ENCODE peak calls at places on chromosomes 2 and 18, in seven cellular contexts. One of them, this sample, is unnamed.

GRCh38 chr2:71156531-71156930 is 26.1 kb downstream of the MPHOSPH10 start:
- DNase-seq in sigmoid colon: peak
- DNase-seq in Right ventricle myocardium superior: no peak
- DNase-seq in endothelial cell: no peak
- DNase-seq in T-helper 9 cell: no peak
- DNase-seq in GM13976: no peak
- DNase-seq in B cell: no peak
- DNase-seq in this sample: no peak

GRCh38 chr18:65751145-65752085 is 603 bp downstream of the CDH7 start:
- DNase-seq in sigmoid colon: no peak
- DNase-seq in Right ventricle myocardium superior: no peak
- DNase-seq in endothelial cell: peak
- DNase-seq in T-helper 9 cell: no peak
- DNase-seq in GM13976: peak
- DNase-seq in B cell: no peak
- DNase-seq in this sample: peak

GRCh38 chr2:119264781-119265692 is 41.4 kb downstream of the STEAP3 start:
- DNase-seq in sigmoid colon: no peak
- DNase-seq in Right ventricle myocardium superior: no peak
- DNase-seq in endothelial cell: peak
- DNase-seq in T-helper 9 cell: no peak
- DNase-seq in GM13976: peak
- DNase-seq in B cell: peak
- DNase-seq in this sample: no peak

GRCh38 chr18:79587298-79588125 is 92.1 kb upstream of the CTDP1 start:
- DNase-seq in sigmoid colon: peak
- DNase-seq in Right ventricle myocardium superior: peak
- DNase-seq in endothelial cell: no peak
- DNase-seq in T-helper 9 cell: no peak
- DNase-seq in GM13976: no peak
- DNase-seq in B cell: no peak
- DNase-seq in this sample: no peak

GRCh38 chr18:79962835-79963657 is 1.4 kb upstream of the HSBP1L1 start:
- DNase-seq in sigmoid colon: peak
- DNase-seq in Right ventricle myocardium superior: peak
- DNase-seq in endothelial cell: no peak
- DNase-seq in T-helper 9 cell: peak
- DNase-seq in GM13976: peak
- DNase-seq in B cell: peak
- DNase-seq in this sample: no peak

GRCh38 chr2:121297217-121297830 is 12.3 kb upstream of the TFCP2L1 start:
- DNase-seq in sigmoid colon: no peak
- DNase-seq in Right ventricle myocardium superior: no peak
- DNase-seq in endothelial cell: peak
- DNase-seq in T-helper 9 cell: no peak
- DNase-seq in GM13976: no peak
- DNase-seq in B cell: no peak
- DNase-seq in this sample: no peak

GRCh38 chr2:20381457-20381856 is 30.8 kb upstream of the PUM2 start:
- DNase-seq in sigmoid colon: peak
- DNase-seq in Right ventricle myocardium superior: no peak
- DNase-seq in endothelial cell: no peak
- DNase-seq in T-helper 9 cell: no peak
- DNase-seq in GM13976: no peak
- DNase-seq in B cell: no peak
- DNase-seq in this sample: no peak

GRCh38 chr2:10924441-10924840 is 12.7 kb downstream of the KCNF1 start:
- DNase-seq in sigmoid colon: peak
- DNase-seq in Right ventricle myocardium superior: no peak
- DNase-seq in endothelial cell: no peak
- DNase-seq in T-helper 9 cell: no peak
- DNase-seq in GM13976: no peak
- DNase-seq in B cell: no peak
- DNase-seq in this sample: no peak

GRCh38 chr18:9736942-9737813 is 29.1 kb downstream of the RAB31 start:
- DNase-seq in sigmoid colon: no peak
- DNase-seq in Right ventricle myocardium superior: no peak
- DNase-seq in endothelial cell: no peak
- DNase-seq in T-helper 9 cell: no peak
- DNase-seq in GM13976: no peak
- DNase-seq in B cell: no peak
- DNase-seq in this sample: no peak

GRCh38 chr18:22499421-22499820 is 81.7 kb upstream of the CTAGE1 start:
- DNase-seq in sigmoid colon: no peak
- DNase-seq in Right ventricle myocardium superior: no peak
- DNase-seq in endothelial cell: no peak
- DNase-seq in T-helper 9 cell: no peak
- DNase-seq in GM13976: no peak
- DNase-seq in B cell: no peak
- DNase-seq in this sample: no peak

GRCh38 chr2:7601990-7602389 is 684.8 kb downstream of the RNF144A start:
- DNase-seq in sigmoid colon: no peak
- DNase-seq in Right ventricle myocardium superior: no peak
- DNase-seq in endothelial cell: no peak
- DNase-seq in T-helper 9 cell: no peak
- DNase-seq in GM13976: no peak
- DNase-seq in B cell: no peak
- DNase-seq in this sample: no peak

GRCh38 chr2:17148298-17149228 is 369.7 kb downstream of the RAD51AP2 start:
- DNase-seq in sigmoid colon: no peak
- DNase-seq in Right ventricle myocardium superior: peak
- DNase-seq in endothelial cell: peak
- DNase-seq in T-helper 9 cell: no peak
- DNase-seq in GM13976: no peak
- DNase-seq in B cell: no peak
- DNase-seq in this sample: peak

GRCh38 chr2:149080964-149081363 is 42.5 kb downstream of the LYPD6B start:
- DNase-seq in sigmoid colon: no peak
- DNase-seq in Right ventricle myocardium superior: no peak
- DNase-seq in endothelial cell: no peak
- DNase-seq in T-helper 9 cell: no peak
- DNase-seq in GM13976: no peak
- DNase-seq in B cell: no peak
- DNase-seq in this sample: no peak

GRCh38 chr2:109736177-109736827 is 57.8 kb upstream of the RGPD5 start:
- DNase-seq in sigmoid colon: peak
- DNase-seq in Right ventricle myocardium superior: no peak
- DNase-seq in endothelial cell: peak
- DNase-seq in T-helper 9 cell: no peak
- DNase-seq in GM13976: peak
- DNase-seq in B cell: no peak
- DNase-seq in this sample: peak

GRCh38 chr2:240341064-240341463 is 94.4 kb upstream of the GPC1 start:
- DNase-seq in sigmoid colon: no peak
- DNase-seq in Right ventricle myocardium superior: no peak
- DNase-seq in endothelial cell: no peak
- DNase-seq in T-helper 9 cell: no peak
- DNase-seq in GM13976: no peak
- DNase-seq in B cell: no peak
- DNase-seq in this sample: no peak

GRCh38 chr2:43519711-43520221 is 76.1 kb downstream of the THADA start:
- DNase-seq in sigmoid colon: no peak
- DNase-seq in Right ventricle myocardium superior: no peak
- DNase-seq in endothelial cell: no peak
- DNase-seq in T-helper 9 cell: no peak
- DNase-seq in GM13976: no peak
- DNase-seq in B cell: no peak
- DNase-seq in this sample: no peak

GRCh38 chr18:8750954-8751415 is 45.6 kb downstream of the MTCL1 start:
- DNase-seq in sigmoid colon: peak
- DNase-seq in Right ventricle myocardium superior: no peak
- DNase-seq in endothelial cell: no peak
- DNase-seq in T-helper 9 cell: no peak
- DNase-seq in GM13976: no peak
- DNase-seq in B cell: no peak
- DNase-seq in this sample: no peak

GRCh38 chr2:200735061-200735460 is 76.6 kb upstream of the BZW1 start:
- DNase-seq in sigmoid colon: no peak
- DNase-seq in Right ventricle myocardium superior: no peak
- DNase-seq in endothelial cell: no peak
- DNase-seq in T-helper 9 cell: no peak
- DNase-seq in GM13976: no peak
- DNase-seq in B cell: no peak
- DNase-seq in this sample: no peak

GRCh38 chr2:124317628-124318027 is 292.5 kb downstream of the CNTNAP5 start:
- DNase-seq in sigmoid colon: no peak
- DNase-seq in Right ventricle myocardium superior: no peak
- DNase-seq in endothelial cell: no peak
- DNase-seq in T-helper 9 cell: no peak
- DNase-seq in GM13976: no peak
- DNase-seq in B cell: no peak
- DNase-seq in this sample: no peak

GRCh38 chr18:49613741-49614151 is 51.9 kb downstream of the LIPG start:
- DNase-seq in sigmoid colon: no peak
- DNase-seq in Right ventricle myocardium superior: no peak
- DNase-seq in endothelial cell: no peak
- DNase-seq in T-helper 9 cell: no peak
- DNase-seq in GM13976: no peak
- DNase-seq in B cell: no peak
- DNase-seq in this sample: no peak

GRCh38 chr2:201175971-201176570 is 6.9 kb upstream of the CASP10 start:
- DNase-seq in sigmoid colon: no peak
- DNase-seq in Right ventricle myocardium superior: no peak
- DNase-seq in endothelial cell: no peak
- DNase-seq in T-helper 9 cell: no peak
- DNase-seq in GM13976: no peak
- DNase-seq in B cell: no peak
- DNase-seq in this sample: no peak

GRCh38 chr2:3774336-3774735 is 71.0 kb downstream of the DCDC2C start:
- DNase-seq in sigmoid colon: no peak
- DNase-seq in Right ventricle myocardium superior: no peak
- DNase-seq in endothelial cell: no peak
- DNase-seq in T-helper 9 cell: no peak
- DNase-seq in GM13976: no peak
- DNase-seq in B cell: no peak
- DNase-seq in this sample: no peak

GRCh38 chr2:28751956-28752607 is 452 bp downstream of the PPP1CB start:
- DNase-seq in sigmoid colon: peak
- DNase-seq in Right ventricle myocardium superior: no peak
- DNase-seq in endothelial cell: peak
- DNase-seq in T-helper 9 cell: peak
- DNase-seq in GM13976: peak
- DNase-seq in B cell: no peak
- DNase-seq in this sample: no peak

GRCh38 chr2:128354731-128355470 is 36.2 kb upstream of the HS6ST1 start:
- DNase-seq in sigmoid colon: no peak
- DNase-seq in Right ventricle myocardium superior: no peak
- DNase-seq in endothelial cell: no peak
- DNase-seq in T-helper 9 cell: no peak
- DNase-seq in GM13976: no peak
- DNase-seq in B cell: no peak
- DNase-seq in this sample: no peak

GRCh38 chr2:140027320-140027719 is 1247.1 kb upstream of the NXPH2 start:
- DNase-seq in sigmoid colon: no peak
- DNase-seq in Right ventricle myocardium superior: no peak
- DNase-seq in endothelial cell: no peak
- DNase-seq in T-helper 9 cell: no peak
- DNase-seq in GM13976: no peak
- DNase-seq in B cell: no peak
- DNase-seq in this sample: no peak

GRCh38 chr2:181399046-181399445 is 58.1 kb upstream of the ITGA4 start:
- DNase-seq in sigmoid colon: no peak
- DNase-seq in Right ventricle myocardium superior: no peak
- DNase-seq in endothelial cell: no peak
- DNase-seq in T-helper 9 cell: no peak
- DNase-seq in GM13976: no peak
- DNase-seq in B cell: no peak
- DNase-seq in this sample: no peak

GRCh38 chr2:236642125-236642524 is 72.5 kb downstream of the ACKR3 start:
- DNase-seq in sigmoid colon: no peak
- DNase-seq in Right ventricle myocardium superior: no peak
- DNase-seq in endothelial cell: no peak
- DNase-seq in T-helper 9 cell: no peak
- DNase-seq in GM13976: no peak
- DNase-seq in B cell: no peak
- DNase-seq in this sample: no peak

GRCh38 chr2:200600549-200601212 is 14.9 kb downstream of the AOX1 start:
- DNase-seq in sigmoid colon: no peak
- DNase-seq in Right ventricle myocardium superior: no peak
- DNase-seq in endothelial cell: no peak
- DNase-seq in T-helper 9 cell: no peak
- DNase-seq in GM13976: no peak
- DNase-seq in B cell: no peak
- DNase-seq in this sample: no peak

GRCh38 chr2:179701524-179702110 is 159.8 kb downstream of the ZNF385B start:
- DNase-seq in sigmoid colon: no peak
- DNase-seq in Right ventricle myocardium superior: no peak
- DNase-seq in endothelial cell: no peak
- DNase-seq in T-helper 9 cell: no peak
- DNase-seq in GM13976: no peak
- DNase-seq in B cell: no peak
- DNase-seq in this sample: no peak

GRCh38 chr18:48529796-48530195 is 9.0 kb upstream of the CTIF start:
- DNase-seq in sigmoid colon: no peak
- DNase-seq in Right ventricle myocardium superior: no peak
- DNase-seq in endothelial cell: no peak
- DNase-seq in T-helper 9 cell: no peak
- DNase-seq in GM13976: no peak
- DNase-seq in B cell: no peak
- DNase-seq in this sample: no peak

GRCh38 chr2:38315707-38316333 is 61.3 kb downstream of the ATL2 start:
- DNase-seq in sigmoid colon: no peak
- DNase-seq in Right ventricle myocardium superior: no peak
- DNase-seq in endothelial cell: peak
- DNase-seq in T-helper 9 cell: no peak
- DNase-seq in GM13976: peak
- DNase-seq in B cell: no peak
- DNase-seq in this sample: peak

GRCh38 chr2:30225131-30225762 is 6.1 kb upstream of the LBH start:
- DNase-seq in sigmoid colon: peak
- DNase-seq in Right ventricle myocardium superior: peak
- DNase-seq in endothelial cell: peak
- DNase-seq in T-helper 9 cell: peak
- DNase-seq in GM13976: peak
- DNase-seq in B cell: peak
- DNase-seq in this sample: no peak

GRCh38 chr2:28750316-28751101 is 1.1 kb upstream of the PPP1CB start:
- DNase-seq in sigmoid colon: peak
- DNase-seq in Right ventricle myocardium superior: no peak
- DNase-seq in endothelial cell: no peak
- DNase-seq in T-helper 9 cell: no peak
- DNase-seq in GM13976: no peak
- DNase-seq in B cell: no peak
- DNase-seq in this sample: no peak

GRCh38 chr18:75132931-75133525 is 75.9 kb downstream of the PTGR3 start:
- DNase-seq in sigmoid colon: no peak
- DNase-seq in Right ventricle myocardium superior: no peak
- DNase-seq in endothelial cell: no peak
- DNase-seq in T-helper 9 cell: no peak
- DNase-seq in GM13976: no peak
- DNase-seq in B cell: no peak
- DNase-seq in this sample: no peak

GRCh38 chr2:85763132-85763531 is 9.3 kb downstream of the ATOH8 start:
- DNase-seq in sigmoid colon: no peak
- DNase-seq in Right ventricle myocardium superior: no peak
- DNase-seq in endothelial cell: no peak
- DNase-seq in T-helper 9 cell: no peak
- DNase-seq in GM13976: no peak
- DNase-seq in B cell: no peak
- DNase-seq in this sample: no peak

GRCh38 chr2:173354073-173354600 is 535 bp upstream of the CDCA7 start:
- DNase-seq in sigmoid colon: no peak
- DNase-seq in Right ventricle myocardium superior: no peak
- DNase-seq in endothelial cell: no peak
- DNase-seq in T-helper 9 cell: no peak
- DNase-seq in GM13976: peak
- DNase-seq in B cell: peak
- DNase-seq in this sample: peak

This sample was measured in neuronal stem cell.